ENCODE peak calls at places on chromosomes 7 and 10, in five cellular contexts. T is IMR-90, Q is A549, H is ovary, K is right lobe of liver. Z is an unnamed sample.

GRCh38 chr10:117463545-117463920 is 79.0 kb upstream of the EMX2 start:
- DNase-seq in T (no peak), Q (no peak), H (no peak), K (no peak), Z (no peak)

GRCh38 chr7:42285383-42285824 is 48.4 kb upstream of the GLI3 start:
- DNase-seq in T (no peak), Q (no peak), H (no peak), K (no peak), Z (no peak)

GRCh38 chr10:17428616-17429097 is 25.7 kb downstream of the ST8SIA6 start:
- DNase-seq in T (no peak), Q (no peak), H (no peak), K (no peak), Z (peak; percentile 91)

GRCh38 chr10:124221356-124222297 is 128.2 kb upstream of the CHST15 start:
- DNase-seq in T (no peak), Q (no peak), H (no peak), K (no peak), Z (no peak)

GRCh38 chr7:111138196-111138569 is 47.3 kb downstream of the LRRN3 start:
- DNase-seq in T (peak; percentile 57), Q (no peak), H (no peak), K (peak; percentile 37), Z (no peak)

GRCh38 chr10:79608505-79609375 is 2.0 kb upstream of the SFTPA1 start:
- DNase-seq in T (peak; percentile 14), Q (peak; percentile 55), H (no peak), K (peak; percentile 45), Z (peak; percentile 20)

GRCh38 chr7:110548372-110548771 is 542.6 kb upstream of the LRRN3 start:
- DNase-seq in T (peak; percentile 24), Q (no peak), H (no peak), K (no peak), Z (no peak)

GRCh38 chr7:152760384-152761115 is 998 bp downstream of the ACTR3B start:
- DNase-seq in T (peak; percentile 24), Q (no peak), H (no peak), K (no peak), Z (peak; percentile 52)

GRCh38 chr10:9535744-9536143 is 1481.3 kb downstream of the GATA3 start:
- DNase-seq in T (no peak), Q (no peak), H (no peak), K (no peak), Z (no peak)

GRCh38 chr7:4769753-4770152 is 5.7 kb upstream of the AP5Z1 start:
- DNase-seq in T (peak; percentile 11), Q (no peak), H (no peak), K (no peak), Z (no peak)

GRCh38 chr10:119025776-119026175 is 3.7 kb upstream of the NANOS1 start:
- DNase-seq in T (no peak), Q (no peak), H (no peak), K (peak; percentile 57), Z (no peak)

GRCh38 chr10:14382022-14382421 is 51.3 kb upstream of the FRMD4A start:
- DNase-seq in T (peak; percentile 70), Q (no peak), H (no peak), K (no peak), Z (no peak)

GRCh38 chr10:76779163-76779820 is 858.3 kb downstream of the KCNMA1 start:
- DNase-seq in T (peak; percentile 23), Q (no peak), H (no peak), K (no peak), Z (no peak)

GRCh38 chr10:373516-374309 is 238.5 kb downstream of the ZMYND11 start:
- DNase-seq in T (peak; percentile 63), Q (no peak), H (no peak), K (no peak), Z (no peak)

GRCh38 chr10:99304857-99305220 is 24.3 kb upstream of the CNNM1 start:
- DNase-seq in T (no peak), Q (no peak), H (no peak), K (no peak), Z (no peak)

GRCh38 chr7:75711634-75712494 is 26.9 kb downstream of the HIP1 start:
- DNase-seq in T (peak; percentile 49), Q (no peak), H (no peak), K (no peak), Z (no peak)

GRCh38 chr7:154960063-154960790 is 42.7 kb downstream of the PAXIP1 start:
- DNase-seq in T (no peak), Q (no peak), H (no peak), K (peak; percentile 34), Z (no peak)

GRCh38 chr10:109264004-109264403 is 659.3 kb downstream of the XPNPEP1 start:
- DNase-seq in T (no peak), Q (no peak), H (no peak), K (no peak), Z (no peak)

GRCh38 chr7:43431020-43431595 is 151.8 kb upstream of the STK17A start:
- DNase-seq in T (peak; percentile 8), Q (no peak), H (no peak), K (no peak), Z (no peak)

GRCh38 chr10:119759832-119760231 is 34.0 kb downstream of the INPP5F start:
- DNase-seq in T (peak; percentile 47), Q (no peak), H (no peak), K (no peak), Z (no peak)

GRCh38 chr7:34672430-34672829 is 14.4 kb downstream of the NPSR1 start:
- DNase-seq in T (peak; percentile 17), Q (no peak), H (no peak), K (no peak), Z (no peak)

GRCh38 chr7:36736827-36737211 is 12.5 kb upstream of the AOAH start:
- DNase-seq in T (no peak), Q (no peak), H (no peak), K (no peak), Z (no peak)

GRCh38 chr10:122515022-122515424 is 45.5 kb upstream of the DMBT1 start:
- DNase-seq in T (no peak), Q (no peak), H (no peak), K (no peak), Z (no peak)

GRCh38 chr7:77685219-77685618 is 11.0 kb upstream of the RSBN1L start:
- DNase-seq in T (no peak), Q (no peak), H (no peak), K (no peak), Z (no peak)

GRCh38 chr10:129765664-129766550 is 198.2 kb downstream of the EBF3 start:
- DNase-seq in T (no peak), Q (no peak), H (no peak), K (no peak), Z (no peak)

GRCh38 chr10:20276127-20276979 is 460.1 kb downstream of the PLXDC2 start:
- DNase-seq in T (no peak), Q (no peak), H (no peak), K (no peak), Z (no peak)

GRCh38 chr7:44633254-44634186 is 27.1 kb downstream of the OGDH start:
- DNase-seq in T (peak; percentile 97), Q (no peak), H (peak; percentile 71), K (peak; percentile 53), Z (peak; percentile 74)

GRCh38 chr7:102933763-102934162 is 21.0 kb downstream of the LRRC17 start:
- DNase-seq in T (peak; percentile 97), Q (no peak), H (peak; percentile 92), K (no peak), Z (no peak)

GRCh38 chr10:5090551-5090950 is 3.7 kb upstream of the AKR1C3 start:
- DNase-seq in T (no peak), Q (no peak), H (no peak), K (no peak), Z (no peak)

GRCh38 chr10:128078136-128078969 is 47.9 kb downstream of the MKI67 start:
- DNase-seq in T (peak; percentile 37), Q (peak; percentile 76), H (no peak), K (peak; percentile 47), Z (peak; percentile 18)

GRCh38 chr10:132992433-132993215 is 50.3 kb upstream of the CFAP46 start:
- DNase-seq in T (no peak), Q (no peak), H (no peak), K (peak; percentile 15), Z (no peak)

GRCh38 chr7:100682228-100682741 is 8.7 kb downstream of the GNB2 start:
- DNase-seq in T (peak; percentile 45), Q (no peak), H (peak; percentile 46), K (no peak), Z (no peak)

GRCh38 chr7:100684534-100685042 is 9.5 kb downstream of the GIGYF1 start:
- DNase-seq in T (no peak), Q (no peak), H (no peak), K (no peak), Z (no peak)

GRCh38 chr7:100681491-100682227 is 8.1 kb downstream of the GNB2 start:
- DNase-seq in T (no peak), Q (no peak), H (peak; percentile 42), K (no peak), Z (no peak)

GRCh38 chr7:100683659-100684533 is 10.2 kb downstream of the GIGYF1 start:
- DNase-seq in T (no peak), Q (no peak), H (peak; percentile 43), K (no peak), Z (no peak)

DNA sequence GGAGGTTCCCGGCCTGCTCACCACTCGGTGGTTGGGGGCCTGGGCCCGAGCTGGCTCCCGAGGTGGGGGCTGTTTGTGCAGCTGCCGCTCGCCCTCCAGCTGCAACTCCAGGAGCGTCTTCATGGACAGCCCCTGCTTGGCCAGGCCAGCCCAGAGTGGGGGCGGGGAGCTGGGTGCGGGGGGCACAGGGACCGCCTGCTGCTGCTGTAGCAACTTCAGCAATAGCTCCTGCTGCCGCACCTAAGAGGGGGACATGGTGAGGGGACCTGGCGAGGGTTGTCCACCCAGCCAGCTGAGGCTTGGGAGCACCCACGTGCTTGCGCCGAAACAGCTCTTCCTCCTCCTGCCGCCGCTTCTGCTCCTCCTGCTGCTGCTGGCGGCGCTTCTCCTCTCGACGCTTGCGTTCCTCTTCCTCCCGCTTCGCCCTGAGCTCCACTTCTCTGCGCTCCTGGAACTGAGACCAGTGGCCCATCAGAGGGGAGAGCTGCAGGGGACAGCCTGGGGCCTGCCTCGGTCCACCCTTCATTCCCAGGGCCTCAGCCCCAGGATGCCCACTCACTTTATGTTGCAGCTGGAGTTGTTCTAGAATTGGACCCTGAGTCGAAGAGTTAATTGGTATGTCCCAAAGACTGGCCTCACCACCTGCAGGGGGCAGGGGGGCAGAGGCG is 9.6 kb downstream of the GNB2 start:
- DNase-seq in T (no peak), Q (no peak), H (no peak), K (no peak), Z (no peak)
- TF ChIP-seq POLR2A in T (no peak), Q (no peak), H (no peak), K (no peak), Z (no peak)

GRCh38 chr10:89342219-89342966 is 14.6 kb downstream of the IFIT3 start:
- DNase-seq in T (peak; percentile 84), Q (peak; percentile 28), H (peak; percentile 54), K (no peak), Z (peak; percentile 30)
- TF ChIP-seq POLR2A in T (no peak), Q (no peak), H (no peak), K (no peak), Z (no peak)

GRCh38 chr10:74937446-74937935 is 111.1 kb downstream of the KAT6B start:
- DNase-seq in T (no peak), Q (no peak), H (no peak), K (no peak), Z (no peak)
- TF ChIP-seq POLR2A in T (no peak), Q (no peak), H (no peak), K (no peak), Z (no peak)

DNA sequence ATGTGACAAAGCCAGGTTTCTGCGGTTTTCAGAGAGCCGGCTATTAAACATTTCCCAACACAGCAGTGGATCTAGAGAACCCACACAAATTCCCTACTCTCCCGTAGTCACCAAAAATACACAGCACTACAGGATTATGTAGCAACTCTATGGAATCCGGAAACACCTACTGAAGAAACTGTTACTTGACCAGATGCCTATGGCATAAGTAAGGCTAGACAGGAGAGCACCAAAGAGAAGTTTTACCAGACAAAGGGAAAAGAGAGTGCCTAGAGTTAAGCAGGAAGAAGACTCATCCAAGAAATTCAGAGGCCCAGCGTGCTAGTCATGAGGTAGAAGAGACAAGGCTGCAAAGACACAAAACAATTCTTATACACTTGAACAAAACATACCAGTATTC is 321.1 kb downstream of the PARD3 start:
- DNase-seq in T (peak; percentile 21), Q (peak; percentile 68), H (no peak), K (no peak), Z (no peak)
- TF ChIP-seq POLR2A in T (no peak), Q (no peak), H (no peak), K (no peak), Z (no peak)